ENCODE peak calls at places on chromosomes 16 and 17, in ten cellular contexts. One of them, this sample, is unnamed.

GRCh38 chr17:31388770-31389672 is 2.5 kb upstream of the RAB11FIP4 start:
- DNase-seq in spleen: no peak
- DNase-seq in WERI-Rb-1: peak
- DNase-seq in lower lobe of right lung: no peak
- DNase-seq in heart right ventricle: peak
- DNase-seq in HepG2: no peak
- DNase-seq in PC-9: peak
- DNase-seq in IMR-90: no peak
- DNase-seq in mammary epithelial cell: no peak
- DNase-seq in MM.1S: peak
- DNase-seq in this sample: no peak

GRCh38 chr17:9360610-9361571 is 214.7 kb downstream of the STX8 start:
- DNase-seq in spleen: no peak
- DNase-seq in mammary epithelial cell: peak
- DNase-seq in MM.1S: no peak
- DNase-seq in PC-9: no peak
- DNase-seq in heart right ventricle: no peak
- DNase-seq in IMR-90: peak
- DNase-seq in lower lobe of right lung: no peak
- DNase-seq in HepG2: peak
- DNase-seq in WERI-Rb-1: no peak
- DNase-seq in this sample: no peak

GRCh38 chr17:10844667-10845387 is 6.9 kb upstream of the PIRT start:
- DNase-seq in PC-9: peak
- DNase-seq in spleen: peak
- DNase-seq in MM.1S: peak
- DNase-seq in WERI-Rb-1: peak
- DNase-seq in HepG2: peak
- DNase-seq in heart right ventricle: peak
- DNase-seq in IMR-90: peak
- DNase-seq in mammary epithelial cell: peak
- DNase-seq in lower lobe of right lung: peak
- DNase-seq in this sample: peak

GRCh38 chr17:69762359-69762758 is 312.7 kb upstream of the KCNJ16 start:
- DNase-seq in heart right ventricle: no peak
- DNase-seq in mammary epithelial cell: no peak
- DNase-seq in WERI-Rb-1: no peak
- DNase-seq in MM.1S: no peak
- DNase-seq in IMR-90: no peak
- DNase-seq in spleen: no peak
- DNase-seq in lower lobe of right lung: no peak
- DNase-seq in HepG2: no peak
- DNase-seq in PC-9: no peak
- DNase-seq in this sample: no peak

GRCh38 chr16:23901178-23902131 is 65.7 kb downstream of the PRKCB start:
- DNase-seq in PC-9: no peak
- DNase-seq in WERI-Rb-1: no peak
- DNase-seq in heart right ventricle: no peak
- DNase-seq in MM.1S: no peak
- DNase-seq in mammary epithelial cell: no peak
- DNase-seq in HepG2: no peak
- DNase-seq in IMR-90: no peak
- DNase-seq in lower lobe of right lung: no peak
- DNase-seq in spleen: no peak
- DNase-seq in this sample: no peak

GRCh38 chr16:11386791-11387546 is 41.7 kb downstream of the RMI2 start:
- DNase-seq in HepG2: peak
- DNase-seq in mammary epithelial cell: no peak
- DNase-seq in heart right ventricle: peak
- DNase-seq in spleen: peak
- DNase-seq in MM.1S: no peak
- DNase-seq in PC-9: no peak
- DNase-seq in IMR-90: no peak
- DNase-seq in WERI-Rb-1: peak
- DNase-seq in lower lobe of right lung: no peak
- DNase-seq in this sample: no peak

GRCh38 chr17:16037636-16038035 is 38.0 kb downstream of the TTC19 start:
- DNase-seq in spleen: no peak
- DNase-seq in heart right ventricle: no peak
- DNase-seq in IMR-90: peak
- DNase-seq in mammary epithelial cell: no peak
- DNase-seq in PC-9: no peak
- DNase-seq in HepG2: no peak
- DNase-seq in MM.1S: peak
- DNase-seq in WERI-Rb-1: no peak
- DNase-seq in lower lobe of right lung: no peak
- DNase-seq in this sample: no peak

GRCh38 chr17:74862108-74862901 is 2.6 kb upstream of the GRIN2C start:
- DNase-seq in MM.1S: peak
- DNase-seq in heart right ventricle: peak
- DNase-seq in HepG2: peak
- DNase-seq in WERI-Rb-1: peak
- DNase-seq in mammary epithelial cell: no peak
- DNase-seq in spleen: peak
- DNase-seq in IMR-90: peak
- DNase-seq in lower lobe of right lung: peak
- DNase-seq in PC-9: peak
- DNase-seq in this sample: no peak

GRCh38 chr16:61820398-61820797 is 215.8 kb downstream of the CDH8 start:
- DNase-seq in heart right ventricle: no peak
- DNase-seq in WERI-Rb-1: no peak
- DNase-seq in mammary epithelial cell: peak
- DNase-seq in MM.1S: peak
- DNase-seq in lower lobe of right lung: no peak
- DNase-seq in PC-9: no peak
- DNase-seq in spleen: no peak
- DNase-seq in HepG2: no peak
- DNase-seq in IMR-90: no peak
- DNase-seq in this sample: peak

GRCh38 chr16:20020976-20021375 is 52.7 kb downstream of the GPR139 start:
- DNase-seq in PC-9: no peak
- DNase-seq in IMR-90: no peak
- DNase-seq in mammary epithelial cell: no peak
- DNase-seq in heart right ventricle: no peak
- DNase-seq in HepG2: no peak
- DNase-seq in MM.1S: no peak
- DNase-seq in lower lobe of right lung: no peak
- DNase-seq in spleen: no peak
- DNase-seq in WERI-Rb-1: no peak
- DNase-seq in this sample: no peak

GRCh38 chr17:36463916-36464764 is 22.3 kb upstream of the ZNHIT3 start:
- DNase-seq in WERI-Rb-1: no peak
- DNase-seq in spleen: peak
- DNase-seq in MM.1S: peak
- DNase-seq in HepG2: peak
- DNase-seq in IMR-90: peak
- DNase-seq in heart right ventricle: peak
- DNase-seq in lower lobe of right lung: no peak
- DNase-seq in mammary epithelial cell: peak
- DNase-seq in PC-9: peak
- DNase-seq in this sample: peak

GRCh38 chr17:50201226-50201854 is at the start of gene COL1A1:
- DNase-seq in spleen: peak
- DNase-seq in PC-9: no peak
- DNase-seq in heart right ventricle: peak
- DNase-seq in lower lobe of right lung: no peak
- DNase-seq in mammary epithelial cell: no peak
- DNase-seq in HepG2: no peak
- DNase-seq in MM.1S: no peak
- DNase-seq in WERI-Rb-1: no peak
- DNase-seq in IMR-90: peak
- DNase-seq in this sample: no peak

GRCh38 chr17:21058098-21058893 is 15.5 kb upstream of the USP22 start:
- DNase-seq in spleen: no peak
- DNase-seq in PC-9: no peak
- DNase-seq in IMR-90: peak
- DNase-seq in WERI-Rb-1: no peak
- DNase-seq in lower lobe of right lung: no peak
- DNase-seq in MM.1S: no peak
- DNase-seq in heart right ventricle: no peak
- DNase-seq in mammary epithelial cell: peak
- DNase-seq in HepG2: no peak
- DNase-seq in this sample: peak

GRCh38 chr17:68085751-68086445 is 50.4 kb downstream of the KPNA2 start:
- DNase-seq in IMR-90: no peak
- DNase-seq in HepG2: no peak
- DNase-seq in WERI-Rb-1: no peak
- DNase-seq in MM.1S: peak
- DNase-seq in spleen: no peak
- DNase-seq in lower lobe of right lung: no peak
- DNase-seq in mammary epithelial cell: no peak
- DNase-seq in PC-9: no peak
- DNase-seq in heart right ventricle: no peak
- DNase-seq in this sample: no peak

GRCh38 chr17:49926886-49927285 is 42.1 kb upstream of the DLX4 start:
- DNase-seq in IMR-90: no peak
- DNase-seq in PC-9: no peak
- DNase-seq in WERI-Rb-1: no peak
- DNase-seq in HepG2: no peak
- DNase-seq in mammary epithelial cell: no peak
- DNase-seq in MM.1S: no peak
- DNase-seq in lower lobe of right lung: no peak
- DNase-seq in heart right ventricle: peak
- DNase-seq in spleen: no peak
- DNase-seq in this sample: no peak

GRCh38 chr16:12087901-12088364 is 111.4 kb downstream of the SNX29 start:
- DNase-seq in WERI-Rb-1: peak
- DNase-seq in lower lobe of right lung: peak
- DNase-seq in HepG2: no peak
- DNase-seq in spleen: peak
- DNase-seq in mammary epithelial cell: no peak
- DNase-seq in MM.1S: no peak
- DNase-seq in IMR-90: no peak
- DNase-seq in PC-9: peak
- DNase-seq in heart right ventricle: peak
- DNase-seq in this sample: no peak

GRCh38 chr16:49523435-49524159 is 150.0 kb downstream of the C16orf78 start:
- DNase-seq in PC-9: no peak
- DNase-seq in HepG2: no peak
- DNase-seq in heart right ventricle: no peak
- DNase-seq in WERI-Rb-1: no peak
- DNase-seq in lower lobe of right lung: no peak
- DNase-seq in spleen: peak
- DNase-seq in IMR-90: no peak
- DNase-seq in MM.1S: no peak
- DNase-seq in mammary epithelial cell: no peak
- DNase-seq in this sample: no peak

DNA sequence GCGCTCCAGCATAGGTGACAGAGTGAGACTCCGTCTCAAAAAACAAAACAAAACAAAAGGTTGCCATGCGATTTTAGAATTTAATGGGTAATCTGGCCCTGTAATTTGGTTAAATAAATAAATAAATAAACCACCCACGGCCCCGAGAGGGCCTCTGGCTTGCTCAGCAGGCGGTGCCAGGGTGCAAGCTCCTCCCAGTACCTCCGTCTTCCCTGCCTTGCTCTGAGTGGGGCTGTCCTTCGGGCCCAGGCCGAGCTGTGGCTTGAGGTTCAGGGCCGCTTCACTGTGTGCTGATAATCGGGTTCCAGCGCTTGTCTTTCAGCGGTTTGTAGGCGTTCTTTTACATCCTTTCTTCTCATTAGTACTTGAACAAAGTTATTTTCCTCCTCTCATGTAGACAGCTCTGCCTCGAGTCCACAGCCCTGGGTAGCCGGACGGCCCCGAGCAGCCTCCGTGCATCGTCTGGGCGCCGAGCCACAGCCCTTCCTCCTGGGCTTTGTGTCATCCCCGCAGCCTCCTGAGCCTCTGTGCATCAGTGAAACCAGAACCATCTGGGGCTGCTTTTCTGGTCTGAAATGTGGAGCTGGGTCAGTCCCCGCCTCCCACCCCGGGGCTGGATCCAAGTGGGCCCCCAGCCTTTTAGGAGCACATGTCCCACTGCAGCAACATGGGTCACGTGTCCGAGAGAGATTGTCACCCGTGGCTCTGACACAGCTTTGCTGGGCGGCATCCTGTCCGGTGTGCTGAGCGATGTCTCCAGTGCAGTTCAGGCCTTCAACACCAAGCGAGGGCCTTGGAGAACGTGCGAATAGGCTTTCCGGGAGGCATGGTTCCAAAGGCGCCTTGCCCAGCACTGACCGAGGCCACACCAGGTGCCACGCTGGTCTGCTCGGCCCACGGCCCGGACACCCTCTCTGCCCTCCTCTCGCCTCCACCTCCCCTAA is 157.4 kb upstream of the CHMP6 start:
- DNase-seq in spleen: peak
- DNase-seq in mammary epithelial cell: no peak
- DNase-seq in WERI-Rb-1: peak
- DNase-seq in MM.1S: no peak
- DNase-seq in IMR-90: peak
- DNase-seq in HepG2: no peak
- DNase-seq in lower lobe of right lung: peak
- DNase-seq in PC-9: no peak
- DNase-seq in heart right ventricle: peak
- DNase-seq in this sample: no peak
- TF ChIP-seq CTCF in spleen: no peak
- TF ChIP-seq CTCF in mammary epithelial cell: no peak
- TF ChIP-seq CTCF in WERI-Rb-1: no peak
- TF ChIP-seq CTCF in MM.1S: no peak
- TF ChIP-seq CTCF in IMR-90: no peak
- TF ChIP-seq CTCF in HepG2: no peak
- TF ChIP-seq CTCF in lower lobe of right lung: no peak
- TF ChIP-seq CTCF in PC-9: no peak
- TF ChIP-seq CTCF in heart right ventricle: no peak
- TF ChIP-seq CTCF in this sample: no peak

GRCh38 chr17:14522795-14523387 is 222.0 kb downstream of the HS3ST3B1 start:
- DNase-seq in PC-9: no peak
- DNase-seq in spleen: no peak
- DNase-seq in heart right ventricle: no peak
- DNase-seq in mammary epithelial cell: no peak
- DNase-seq in MM.1S: no peak
- DNase-seq in lower lobe of right lung: no peak
- DNase-seq in WERI-Rb-1: no peak
- DNase-seq in HepG2: no peak
- DNase-seq in IMR-90: no peak
- DNase-seq in this sample: no peak
- H3K27ac ChIP-seq in PC-9: no peak
- H3K27ac ChIP-seq in spleen: no peak
- H3K27ac ChIP-seq in heart right ventricle: no peak
- H3K27ac ChIP-seq in mammary epithelial cell: no peak
- H3K27ac ChIP-seq in MM.1S: no peak
- H3K27ac ChIP-seq in lower lobe of right lung: no peak
- H3K27ac ChIP-seq in WERI-Rb-1: no peak
- H3K27ac ChIP-seq in HepG2: no peak
- H3K27ac ChIP-seq in IMR-90: no peak
- H3K27ac ChIP-seq in this sample: no peak

GRCh38 chr16:69143116-69143515 is 10.7 kb downstream of the UTP4 start:
- DNase-seq in IMR-90: no peak
- DNase-seq in heart right ventricle: no peak
- DNase-seq in HepG2: peak
- DNase-seq in spleen: no peak
- DNase-seq in mammary epithelial cell: no peak
- DNase-seq in WERI-Rb-1: peak
- DNase-seq in PC-9: no peak
- DNase-seq in lower lobe of right lung: no peak
- DNase-seq in MM.1S: no peak
- DNase-seq in this sample: no peak
- TF ChIP-seq CTCF in IMR-90: no peak
- TF ChIP-seq CTCF in heart right ventricle: no peak
- TF ChIP-seq CTCF in HepG2: no peak
- TF ChIP-seq CTCF in spleen: no peak
- TF ChIP-seq CTCF in mammary epithelial cell: no peak
- TF ChIP-seq CTCF in WERI-Rb-1: peak
- TF ChIP-seq CTCF in PC-9: no peak
- TF ChIP-seq CTCF in lower lobe of right lung: no peak
- TF ChIP-seq CTCF in MM.1S: no peak
- TF ChIP-seq CTCF in this sample: no peak

GRCh38 chr17:1829189-1829578 is 518 bp downstream of the SMYD4 start:
- DNase-seq in WERI-Rb-1: peak
- DNase-seq in IMR-90: no peak
- DNase-seq in MM.1S: peak
- DNase-seq in HepG2: peak
- DNase-seq in lower lobe of right lung: no peak
- DNase-seq in PC-9: no peak
- DNase-seq in heart right ventricle: no peak
- DNase-seq in spleen: no peak
- DNase-seq in mammary epithelial cell: peak
- DNase-seq in this sample: no peak
- H3K27ac ChIP-seq in WERI-Rb-1: peak
- H3K27ac ChIP-seq in IMR-90: peak
- H3K27ac ChIP-seq in MM.1S: peak
- H3K27ac ChIP-seq in HepG2: peak
- H3K27ac ChIP-seq in lower lobe of right lung: peak
- H3K27ac ChIP-seq in PC-9: no peak
- H3K27ac ChIP-seq in heart right ventricle: peak
- H3K27ac ChIP-seq in spleen: peak
- H3K27ac ChIP-seq in mammary epithelial cell: peak
- H3K27ac ChIP-seq in this sample: peak

This sample was measured in foreskin keratinocyte.